ENCODE peak calls at places on chromosomes 1 and 21, in seven cellular contexts. G, R, M, N, T, U and J are unnamed samples.

GRCh38 chr1:18948048-18948912 is 8.2 kb downstream of the IFFO2 start:
- DNase-seq in G (peak), R (no peak), N (no peak), T (no peak), U (no peak), M (no peak), J (no peak)

GRCh38 chr1:223650465-223650864 is 15.0 kb downstream of the CAPN8 start:
- DNase-seq in N (no peak), G (no peak), U (no peak), T (no peak), R (no peak), M (no peak), J (no peak)

GRCh38 chr1:28815533-28815932 is 3.6 kb downstream of the OPRD1 start:
- DNase-seq in M (peak), T (no peak), U (no peak), G (no peak), R (no peak), N (no peak), J (no peak)

GRCh38 chr1:8340456-8340855 is 22.5 kb downstream of the SLC45A1 start:
- DNase-seq in G (no peak), M (no peak), R (no peak), N (no peak), T (no peak), U (no peak), J (no peak)

GRCh38 chr1:182702826-182703524 is 18.6 kb upstream of the RGS8 start:
- DNase-seq in R (no peak), M (no peak), N (no peak), U (no peak), T (no peak), G (no peak), J (no peak)

GRCh38 chr1:36605942-36606690 is 123.4 kb upstream of the CSF3R start:
- DNase-seq in N (no peak), U (no peak), G (no peak), R (no peak), T (no peak), M (no peak), J (peak)

GRCh38 chr1:201888282-201889033 is at the start of gene SHISA4:
- DNase-seq in G (peak), T (no peak), M (peak), U (peak), R (peak), N (peak), J (no peak)

GRCh38 chr1:62325076-62325475 is 5.8 kb upstream of the KANK4 start:
- DNase-seq in T (no peak), N (no peak), R (peak), M (no peak), U (no peak), G (peak), J (no peak)

GRCh38 chr21:46081022-46081861 is 16.7 kb upstream of the COL6A2 start:
- DNase-seq in N (no peak), G (peak), R (no peak), U (peak), T (no peak), M (no peak), J (no peak)

GRCh38 chr1:12067900-12068821 is 5.1 kb downstream of the TNFRSF8 start:
- DNase-seq in G (peak), T (no peak), N (no peak), U (peak), M (peak), R (peak), J (no peak)

GRCh38 chr1:2345297-2346075 is 45.9 kb downstream of the MORN1 start:
- DNase-seq in N (no peak), T (no peak), U (no peak), M (no peak), R (no peak), G (no peak), J (no peak)

GRCh38 chr21:17387030-17387617 is 125.7 kb upstream of the CXADR start:
- DNase-seq in U (no peak), T (peak), M (peak), N (peak), R (peak), G (peak), J (peak)
- H3K4me2 ChIP-seq in U (no peak), T (peak), M (peak), N (no peak), R (no peak), G (no peak), J (no peak)

GRCh38 chr1:228684609-228685008 is 50.7 kb upstream of the RHOU start:
- DNase-seq in N (no peak), T (no peak), M (no peak), G (no peak), R (no peak), U (no peak), J (no peak)
- H2AFZ ChIP-seq in N (no peak), T (no peak), M (no peak), G (no peak), R (no peak), U (no peak), J (no peak)

DNA sequence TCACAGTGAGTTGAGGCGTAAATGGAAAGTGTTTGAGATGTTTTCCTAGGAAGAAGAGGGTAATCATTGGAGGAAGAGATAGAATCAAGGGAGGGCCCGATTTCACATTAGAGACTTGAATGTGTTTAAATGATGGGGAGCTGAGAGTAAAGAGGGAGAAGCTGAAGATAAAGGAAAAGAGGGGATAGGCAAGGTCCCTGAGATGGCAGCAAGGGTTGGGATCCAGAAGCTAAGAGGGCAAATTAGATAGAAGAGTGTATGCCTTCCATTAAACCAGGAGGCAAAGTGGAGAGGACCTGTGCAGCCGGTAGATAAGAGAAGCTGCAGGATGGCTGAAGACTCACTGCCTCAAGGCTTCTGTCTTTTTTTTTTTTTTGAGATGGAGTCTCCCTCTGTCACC is 21.6 kb upstream of the CSF1 start:
- DNase-seq in U (no peak), M (no peak), G (no peak), N (no peak), R (no peak), T (no peak), J (no peak)
- H3K27ac ChIP-seq in U (no peak), M (no peak), G (no peak), N (no peak), R (no peak), T (no peak), J (no peak)

GRCh38 chr1:183911285-183911684 is 106.4 kb downstream of the RGL1 start:
- DNase-seq in M (no peak), R (no peak), N (no peak), U (no peak), G (no peak), T (peak), J (peak)
- H3K4me2 ChIP-seq in M (no peak), R (no peak), N (no peak), U (no peak), G (no peak), T (peak), J (peak)

GRCh38 chr1:32963746-32964460 is 706 bp downstream of the RNF19B start:
- DNase-seq in N (peak), U (peak), G (peak), M (peak), T (peak), R (peak), J (peak)
- H2AFZ ChIP-seq in N (peak), U (no peak), G (peak), M (peak), T (no peak), R (peak), J (no peak)

DNA sequence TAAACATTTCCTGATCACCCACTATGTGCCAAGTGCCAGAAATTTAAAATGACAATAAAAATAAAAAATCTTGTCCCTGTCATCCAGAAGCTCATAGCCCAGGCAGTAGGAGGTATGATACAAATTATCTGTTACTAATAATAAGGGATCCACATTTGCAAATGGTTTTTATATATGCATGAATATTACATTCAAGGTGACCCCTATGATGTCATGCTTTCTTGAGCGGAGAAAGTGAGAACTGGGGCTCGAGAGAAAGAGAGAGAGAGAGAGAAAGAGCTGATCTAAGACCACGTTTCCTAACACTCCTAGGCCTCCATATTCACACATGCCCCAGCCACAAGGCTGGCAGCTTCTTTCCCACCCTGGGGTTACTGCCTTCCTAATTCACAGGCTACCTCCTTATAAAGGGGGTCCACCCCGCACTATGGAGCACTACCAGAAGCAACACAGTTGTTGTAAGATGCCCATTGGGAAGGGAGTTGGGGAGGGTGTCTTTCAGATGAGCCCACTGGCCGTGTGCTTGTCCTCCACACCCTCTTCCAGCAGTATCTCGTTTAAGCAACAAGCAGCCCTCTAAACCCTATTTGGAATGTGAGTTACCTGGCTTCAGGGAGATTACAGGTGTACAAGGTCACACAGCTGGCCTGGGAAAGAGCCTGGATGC is 28.8 kb upstream of the LRRN2 start:
- DNase-seq in N (no peak), G (no peak), T (peak), R (no peak), U (no peak), M (no peak), J (peak)
- H3K27ac ChIP-seq in N (no peak), G (no peak), T (peak), R (no peak), U (no peak), M (no peak), J (peak)

DNA sequence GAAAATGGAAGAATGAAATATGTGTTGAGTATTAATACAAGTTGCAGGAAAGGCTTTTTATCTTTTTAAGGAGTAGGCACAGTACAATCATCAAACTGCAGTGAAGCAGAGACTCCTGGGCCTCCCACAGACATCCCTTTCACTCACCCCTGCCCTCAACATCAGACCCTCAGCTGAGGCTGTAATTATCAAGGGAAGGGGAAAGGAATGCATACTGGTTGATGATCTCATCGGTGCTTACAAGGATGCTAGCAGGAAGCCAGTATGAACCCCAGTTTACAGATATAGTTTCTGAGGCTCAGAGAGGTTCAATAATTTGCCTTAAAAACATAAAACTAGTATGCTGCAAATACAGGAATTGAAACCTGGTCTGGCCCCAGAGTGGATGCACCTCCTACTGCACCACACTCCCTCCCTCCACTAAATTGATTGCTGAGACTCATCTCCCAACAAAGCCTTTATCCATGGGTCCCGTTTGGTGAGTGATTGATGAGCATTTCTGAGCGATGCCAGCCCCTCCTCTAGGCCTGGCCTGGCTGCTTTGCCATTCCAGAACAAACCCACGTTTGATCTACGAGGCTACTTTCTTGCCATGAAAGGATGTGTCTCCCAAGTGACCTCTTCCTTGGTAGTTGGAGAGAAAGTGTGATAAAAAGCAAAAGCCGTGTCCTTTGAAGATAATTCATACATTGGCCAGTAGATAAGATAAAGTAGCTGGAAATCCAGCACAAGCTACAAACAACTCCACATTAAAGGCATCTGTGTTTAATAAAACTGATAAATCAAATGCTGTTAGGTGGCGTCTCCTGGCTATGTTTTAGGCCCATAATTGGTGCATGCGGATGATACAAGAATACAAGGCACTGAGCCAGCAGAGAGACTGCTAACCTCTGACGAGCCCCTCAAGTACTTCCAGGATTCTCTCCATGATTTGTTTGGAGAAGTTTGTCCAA is 233.9 kb upstream of the CAMK1G start:
- DNase-seq in G (peak), R (peak), U (no peak), N (no peak), T (no peak), M (peak), J (no peak)
- H3K4me2 ChIP-seq in G (no peak), R (no peak), U (no peak), N (no peak), T (no peak), M (no peak), J (no peak)